ENCODE peak calls at places on chromosomes 1 and 21, in nine cellular contexts. B is ELR; V is GM12865; O is retinal pigment epithelial cell; H is stimulated activated CD8-positive, alpha-beta memory T cell treated with anti-CD3 and anti-CD28 coated beads, Interleukin-4, amount 100 ng/mL, for 48 hours; N is activated CD8-positive, alpha-beta memory T cell treated with anti-CD3 and anti-CD28 coated beads for 4 hours; M is ovary; P is body of pancreas; R is AG04450. L is an unnamed sample.

GRCh38 chr1:151839457-151840409 is at the start of gene C2CD4D:
- DNase-seq in B (no peak), V (peak; percentile 61), O (peak; percentile 69), H (peak; percentile 80), N (peak; percentile 46), M (no peak), P (peak; percentile 78), R (no peak), L (peak; percentile 57)

GRCh38 chr1:203548917-203549708 is 55.2 kb downstream of the OPTC start:
- DNase-seq in B (no peak), V (no peak), O (no peak), H (no peak), N (no peak), M (no peak), P (no peak), R (no peak), L (peak; percentile 83)

GRCh38 chr1:90561926-90562325 is 155.2 kb downstream of the BARHL2 start:
- DNase-seq in B (no peak), V (peak; percentile 6), O (no peak), H (no peak), N (no peak), M (no peak), P (no peak), R (no peak), L (no peak)

GRCh38 chr1:220906561-220907334 is 27.5 kb downstream of the HLX start:
- DNase-seq in B (peak; percentile 48), V (no peak), O (no peak), H (no peak), N (no peak), M (no peak), P (no peak), R (no peak), L (peak; percentile 56)

GRCh38 chr1:226584164-226584563 is 35.6 kb downstream of the STUM start:
- DNase-seq in B (no peak), V (no peak), O (no peak), H (no peak), N (no peak), M (no peak), P (no peak), R (no peak), L (no peak)

GRCh38 chr1:247209306-247209900 is 37.6 kb upstream of the ZNF124 start:
- DNase-seq in B (peak; percentile 20), V (no peak), O (no peak), H (no peak), N (no peak), M (no peak), P (no peak), R (no peak), L (no peak)

GRCh38 chr1:28803662-28804061 is 8.3 kb upstream of the OPRD1 start:
- DNase-seq in B (no peak), V (no peak), O (no peak), H (no peak), N (no peak), M (no peak), P (no peak), R (no peak), L (no peak)

GRCh38 chr1:9452516-9453158 is 86.6 kb upstream of the SLC25A33 start:
- DNase-seq in B (no peak), V (no peak), O (no peak), H (no peak), N (no peak), M (peak; percentile 52), P (peak; percentile 64), R (no peak), L (no peak)

GRCh38 chr1:116373451-116374339 is 651 bp downstream of the ATP1A1 start:
- DNase-seq in B (peak; percentile 70), V (peak; percentile 71), O (no peak), H (peak; percentile 71), N (peak; percentile 31), M (peak; percentile 46), P (peak; percentile 70), R (no peak), L (peak; percentile 46)

GRCh38 chr1:219773775-219774174 is 154.6 kb downstream of the SLC30A10 start:
- DNase-seq in B (no peak), V (peak; percentile 54), O (no peak), H (no peak), N (no peak), M (no peak), P (no peak), R (no peak), L (no peak)

GRCh38 chr1:47031059-47031458 is 7.6 kb downstream of the CYP4X1 start:
- DNase-seq in B (no peak), V (no peak), O (peak; percentile 38), H (no peak), N (no peak), M (no peak), P (peak; percentile 42), R (no peak), L (peak; percentile 87)

GRCh38 chr21:38811257-38811656 is 5.5 kb downstream of the ETS2 start:
- DNase-seq in B (peak; percentile 99), V (no peak), O (no peak), H (no peak), N (no peak), M (no peak), P (no peak), R (peak; percentile 67), L (peak; percentile 98)

GRCh38 chr1:236451796-236452373 is 57.8 kb downstream of the EDARADD start:
- DNase-seq in B (peak; percentile 43), V (peak; percentile 45), O (no peak), H (peak; percentile 64), N (peak; percentile 10), M (no peak), P (peak; percentile 50), R (no peak), L (peak; percentile 8)

GRCh38 chr1:168939947-168940223 is 166.6 kb upstream of the ATP1B1 start:
- DNase-seq in B (no peak), V (no peak), O (no peak), H (no peak), N (no peak), M (no peak), P (no peak), R (no peak), L (no peak)

L was measured in bronchial epithelial cell.